ENCODE peak calls at places on chromosomes 5 and 9, in ten cellular contexts. One of them, this sample, is unnamed.

GRCh38 chr9:29332789-29333188 is 1759.5 kb upstream of the C9orf72 start:
- DNase-seq in stimulated activated CD4-positive, alpha-beta T cell treated with anti-CD3 and anti-CD28 coated beads, Interleukin-1b, Interleukin-23, amount 100 ng/mL, for 4 hours: no peak
- DNase-seq in AG20443: no peak
- DNase-seq in ACHN: peak
- DNase-seq in activated CD4-positive, alpha-beta T cell treated with anti-CD3 and anti-CD28 coated beads, Interleukin-2, amount 50 U/mL, for 1 hour: no peak
- DNase-seq in AG09309: no peak
- DNase-seq in cardiac fibroblast: peak
- DNase-seq in NCI-H1048: no peak
- DNase-seq in left lung: no peak
- DNase-seq in cardiac muscle cell: peak
- DNase-seq in this sample: peak

GRCh38 chr5:76690704-76691469 is 25.0 kb upstream of the F2R start:
- DNase-seq in stimulated activated CD4-positive, alpha-beta T cell treated with anti-CD3 and anti-CD28 coated beads, Interleukin-1b, Interleukin-23, amount 100 ng/mL, for 4 hours: no peak
- DNase-seq in AG20443: peak
- DNase-seq in ACHN: no peak
- DNase-seq in activated CD4-positive, alpha-beta T cell treated with anti-CD3 and anti-CD28 coated beads, Interleukin-2, amount 50 U/mL, for 1 hour: no peak
- DNase-seq in AG09309: no peak
- DNase-seq in cardiac fibroblast: peak
- DNase-seq in NCI-H1048: no peak
- DNase-seq in left lung: no peak
- DNase-seq in cardiac muscle cell: no peak
- DNase-seq in this sample: peak

GRCh38 chr5:148615644-148616283 is 38.6 kb downstream of the HTR4 start:
- DNase-seq in stimulated activated CD4-positive, alpha-beta T cell treated with anti-CD3 and anti-CD28 coated beads, Interleukin-1b, Interleukin-23, amount 100 ng/mL, for 4 hours: no peak
- DNase-seq in AG20443: no peak
- DNase-seq in ACHN: no peak
- DNase-seq in activated CD4-positive, alpha-beta T cell treated with anti-CD3 and anti-CD28 coated beads, Interleukin-2, amount 50 U/mL, for 1 hour: no peak
- DNase-seq in AG09309: peak
- DNase-seq in cardiac fibroblast: peak
- DNase-seq in NCI-H1048: no peak
- DNase-seq in left lung: no peak
- DNase-seq in cardiac muscle cell: no peak
- DNase-seq in this sample: no peak

GRCh38 chr5:122501087-122501435 is 189.0 kb downstream of the SNCAIP start:
- DNase-seq in stimulated activated CD4-positive, alpha-beta T cell treated with anti-CD3 and anti-CD28 coated beads, Interleukin-1b, Interleukin-23, amount 100 ng/mL, for 4 hours: no peak
- DNase-seq in AG20443: no peak
- DNase-seq in ACHN: no peak
- DNase-seq in activated CD4-positive, alpha-beta T cell treated with anti-CD3 and anti-CD28 coated beads, Interleukin-2, amount 50 U/mL, for 1 hour: no peak
- DNase-seq in AG09309: no peak
- DNase-seq in cardiac fibroblast: peak
- DNase-seq in NCI-H1048: no peak
- DNase-seq in left lung: no peak
- DNase-seq in cardiac muscle cell: peak
- DNase-seq in this sample: no peak

GRCh38 chr9:95182854-95183563 is 134.5 kb downstream of the FANCC start:
- DNase-seq in stimulated activated CD4-positive, alpha-beta T cell treated with anti-CD3 and anti-CD28 coated beads, Interleukin-1b, Interleukin-23, amount 100 ng/mL, for 4 hours: no peak
- DNase-seq in AG20443: no peak
- DNase-seq in ACHN: no peak
- DNase-seq in activated CD4-positive, alpha-beta T cell treated with anti-CD3 and anti-CD28 coated beads, Interleukin-2, amount 50 U/mL, for 1 hour: no peak
- DNase-seq in AG09309: no peak
- DNase-seq in cardiac fibroblast: no peak
- DNase-seq in NCI-H1048: no peak
- DNase-seq in left lung: no peak
- DNase-seq in cardiac muscle cell: no peak
- DNase-seq in this sample: no peak

GRCh38 chr9:113707953-113708695 is 168.0 kb upstream of the ZNF618 start:
- DNase-seq in stimulated activated CD4-positive, alpha-beta T cell treated with anti-CD3 and anti-CD28 coated beads, Interleukin-1b, Interleukin-23, amount 100 ng/mL, for 4 hours: no peak
- DNase-seq in AG20443: no peak
- DNase-seq in ACHN: no peak
- DNase-seq in activated CD4-positive, alpha-beta T cell treated with anti-CD3 and anti-CD28 coated beads, Interleukin-2, amount 50 U/mL, for 1 hour: no peak
- DNase-seq in AG09309: no peak
- DNase-seq in cardiac fibroblast: no peak
- DNase-seq in NCI-H1048: no peak
- DNase-seq in left lung: no peak
- DNase-seq in cardiac muscle cell: no peak
- DNase-seq in this sample: no peak

GRCh38 chr9:119284587-119285337 is 84.5 kb downstream of the BRINP1 start:
- DNase-seq in stimulated activated CD4-positive, alpha-beta T cell treated with anti-CD3 and anti-CD28 coated beads, Interleukin-1b, Interleukin-23, amount 100 ng/mL, for 4 hours: no peak
- DNase-seq in AG20443: peak
- DNase-seq in ACHN: peak
- DNase-seq in activated CD4-positive, alpha-beta T cell treated with anti-CD3 and anti-CD28 coated beads, Interleukin-2, amount 50 U/mL, for 1 hour: no peak
- DNase-seq in AG09309: peak
- DNase-seq in cardiac fibroblast: no peak
- DNase-seq in NCI-H1048: no peak
- DNase-seq in left lung: no peak
- DNase-seq in cardiac muscle cell: peak
- DNase-seq in this sample: no peak

GRCh38 chr5:138696501-138696900 is 56.7 kb upstream of the CTNNA1 start:
- DNase-seq in stimulated activated CD4-positive, alpha-beta T cell treated with anti-CD3 and anti-CD28 coated beads, Interleukin-1b, Interleukin-23, amount 100 ng/mL, for 4 hours: no peak
- DNase-seq in AG20443: peak
- DNase-seq in ACHN: peak
- DNase-seq in activated CD4-positive, alpha-beta T cell treated with anti-CD3 and anti-CD28 coated beads, Interleukin-2, amount 50 U/mL, for 1 hour: no peak
- DNase-seq in AG09309: peak
- DNase-seq in cardiac fibroblast: peak
- DNase-seq in NCI-H1048: no peak
- DNase-seq in left lung: no peak
- DNase-seq in cardiac muscle cell: peak
- DNase-seq in this sample: no peak

GRCh38 chr5:150295172-150295611 is 5.6 kb upstream of the CAMK2A start:
- DNase-seq in stimulated activated CD4-positive, alpha-beta T cell treated with anti-CD3 and anti-CD28 coated beads, Interleukin-1b, Interleukin-23, amount 100 ng/mL, for 4 hours: no peak
- DNase-seq in AG20443: peak
- DNase-seq in ACHN: no peak
- DNase-seq in activated CD4-positive, alpha-beta T cell treated with anti-CD3 and anti-CD28 coated beads, Interleukin-2, amount 50 U/mL, for 1 hour: no peak
- DNase-seq in AG09309: peak
- DNase-seq in cardiac fibroblast: peak
- DNase-seq in NCI-H1048: no peak
- DNase-seq in left lung: no peak
- DNase-seq in cardiac muscle cell: peak
- DNase-seq in this sample: no peak

GRCh38 chr9:131642496-131643083 is 97.3 kb downstream of the PRRT1B start:
- DNase-seq in stimulated activated CD4-positive, alpha-beta T cell treated with anti-CD3 and anti-CD28 coated beads, Interleukin-1b, Interleukin-23, amount 100 ng/mL, for 4 hours: no peak
- DNase-seq in AG20443: no peak
- DNase-seq in ACHN: no peak
- DNase-seq in activated CD4-positive, alpha-beta T cell treated with anti-CD3 and anti-CD28 coated beads, Interleukin-2, amount 50 U/mL, for 1 hour: no peak
- DNase-seq in AG09309: no peak
- DNase-seq in cardiac fibroblast: no peak
- DNase-seq in NCI-H1048: no peak
- DNase-seq in left lung: no peak
- DNase-seq in cardiac muscle cell: no peak
- DNase-seq in this sample: no peak

GRCh38 chr9:134776080-134776796 is 104.4 kb upstream of the FCN2 start:
- DNase-seq in stimulated activated CD4-positive, alpha-beta T cell treated with anti-CD3 and anti-CD28 coated beads, Interleukin-1b, Interleukin-23, amount 100 ng/mL, for 4 hours: no peak
- DNase-seq in AG20443: no peak
- DNase-seq in ACHN: no peak
- DNase-seq in activated CD4-positive, alpha-beta T cell treated with anti-CD3 and anti-CD28 coated beads, Interleukin-2, amount 50 U/mL, for 1 hour: no peak
- DNase-seq in AG09309: no peak
- DNase-seq in cardiac fibroblast: no peak
- DNase-seq in NCI-H1048: no peak
- DNase-seq in left lung: no peak
- DNase-seq in cardiac muscle cell: peak
- DNase-seq in this sample: no peak

GRCh38 chr5:145510324-145510723 is 324.8 kb downstream of the PRELID2 start:
- DNase-seq in stimulated activated CD4-positive, alpha-beta T cell treated with anti-CD3 and anti-CD28 coated beads, Interleukin-1b, Interleukin-23, amount 100 ng/mL, for 4 hours: no peak
- DNase-seq in AG20443: peak
- DNase-seq in ACHN: no peak
- DNase-seq in activated CD4-positive, alpha-beta T cell treated with anti-CD3 and anti-CD28 coated beads, Interleukin-2, amount 50 U/mL, for 1 hour: no peak
- DNase-seq in AG09309: no peak
- DNase-seq in cardiac fibroblast: peak
- DNase-seq in NCI-H1048: no peak
- DNase-seq in left lung: no peak
- DNase-seq in cardiac muscle cell: peak
- DNase-seq in this sample: no peak

This sample was measured in foreskin melanocyte.